ENCODE peak calls at places on chromosomes 7 and 10, in nine cellular contexts. M is breast epithelium, F is trophoblast cell, N is BJ, W is GM23248, S is AG04450, Z is mesenchymal stem cell, V is RWPE2, L is hepatocyte. T is an unnamed sample.

GRCh38 chr7:33411000-33411399 is 281.6 kb downstream of the BBS9 start:
- DNase-seq in W (no peak), N (no peak), V (no peak), F (no peak), L (no peak), S (no peak), Z (no peak), M (no peak), T (no peak)

GRCh38 chr7:148962823-148963582 is 65.3 kb downstream of the PDIA4 start:
- DNase-seq in V (no peak), L (peak), S (peak), W (peak), Z (peak), N (no peak), M (no peak), F (peak), T (no peak)

GRCh38 chr7:72286486-72286885 is 125.7 kb downstream of the CALN1 start:
- DNase-seq in W (no peak), Z (no peak), L (no peak), V (no peak), F (no peak), M (no peak), N (no peak), S (no peak), T (no peak)

GRCh38 chr10:79069325-79070090 is 742 bp downstream of the ZMIZ1 start:
- DNase-seq in W (peak), M (no peak), V (no peak), Z (peak), S (no peak), L (peak), N (no peak), F (peak), T (no peak)

GRCh38 chr10:117860135-117860534 is 186.6 kb downstream of the RAB11FIP2 start:
- DNase-seq in W (peak), V (no peak), S (no peak), Z (no peak), F (no peak), N (no peak), L (no peak), M (no peak), T (no peak)

GRCh38 chr10:126169899-126170298 is 218.4 kb downstream of the ADAM12 start:
- DNase-seq in S (no peak), M (no peak), L (no peak), Z (no peak), V (no peak), W (no peak), F (no peak), N (no peak), T (no peak)

GRCh38 chr7:35717013-35717412 is 22.1 kb upstream of the HERPUD2 start:
- DNase-seq in Z (no peak), S (no peak), L (no peak), V (no peak), W (no peak), F (no peak), N (no peak), M (no peak), T (no peak)

GRCh38 chr10:113300628-113301027 is 252.2 kb upstream of the HABP2 start:
- DNase-seq in S (no peak), W (no peak), N (no peak), Z (no peak), V (no peak), M (no peak), F (no peak), L (no peak), T (no peak)

GRCh38 chr7:151798851-151799428 is 78.0 kb downstream of the PRKAG2 start:
- DNase-seq in N (no peak), L (no peak), V (no peak), Z (no peak), S (no peak), F (peak), W (peak), M (no peak), T (no peak)

GRCh38 chr10:113493195-113493594 is 59.7 kb upstream of the HABP2 start:
- DNase-seq in F (peak), V (no peak), Z (no peak), S (no peak), M (no peak), N (peak), W (peak), L (no peak), T (no peak)

GRCh38 chr10:102118867-102119266 is 1.3 kb downstream of the LDB1 start:
- DNase-seq in M (no peak), W (peak), N (no peak), Z (peak), F (no peak), V (no peak), S (no peak), L (no peak), T (no peak)

GRCh38 chr10:75650648-75651047 is 219.2 kb downstream of the LRMDA start:
- DNase-seq in V (no peak), W (no peak), S (no peak), F (no peak), Z (no peak), N (no peak), M (no peak), L (no peak), T (no peak)

GRCh38 chr7:65722361-65722792 is 150.5 kb upstream of the VKORC1L1 start:
- DNase-seq in F (peak), N (no peak), L (peak), W (peak), M (peak), V (no peak), Z (peak), S (no peak), T (no peak)

GRCh38 chr7:47088329-47089067 is 493.4 kb downstream of the TNS3 start:
- DNase-seq in L (peak), Z (peak), F (peak), M (no peak), S (no peak), N (no peak), V (no peak), W (peak), T (no peak)

GRCh38 chr7:121139427-121139826 is 150.9 kb downstream of the CPED1 start:
- DNase-seq in Z (no peak), N (no peak), V (no peak), M (no peak), S (no peak), F (no peak), L (no peak), W (no peak), T (no peak)

GRCh38 chr7:1466524-1467271 is 7.4 kb upstream of the MICALL2 start:
- DNase-seq in M (no peak), L (peak), F (peak), S (no peak), Z (peak), N (peak), V (no peak), W (peak), T (no peak)

GRCh38 chr7:29443552-29443951 is 120.1 kb upstream of the PRR15 start:
- DNase-seq in N (no peak), W (no peak), M (no peak), V (no peak), F (no peak), L (no peak), S (no peak), Z (no peak), T (no peak)

GRCh38 chr7:128799451-128799850 is 7.7 kb downstream of the CCDC136 start:
- DNase-seq in F (no peak), Z (no peak), M (no peak), L (no peak), N (no peak), W (no peak), V (no peak), S (no peak), T (no peak)

DNA sequence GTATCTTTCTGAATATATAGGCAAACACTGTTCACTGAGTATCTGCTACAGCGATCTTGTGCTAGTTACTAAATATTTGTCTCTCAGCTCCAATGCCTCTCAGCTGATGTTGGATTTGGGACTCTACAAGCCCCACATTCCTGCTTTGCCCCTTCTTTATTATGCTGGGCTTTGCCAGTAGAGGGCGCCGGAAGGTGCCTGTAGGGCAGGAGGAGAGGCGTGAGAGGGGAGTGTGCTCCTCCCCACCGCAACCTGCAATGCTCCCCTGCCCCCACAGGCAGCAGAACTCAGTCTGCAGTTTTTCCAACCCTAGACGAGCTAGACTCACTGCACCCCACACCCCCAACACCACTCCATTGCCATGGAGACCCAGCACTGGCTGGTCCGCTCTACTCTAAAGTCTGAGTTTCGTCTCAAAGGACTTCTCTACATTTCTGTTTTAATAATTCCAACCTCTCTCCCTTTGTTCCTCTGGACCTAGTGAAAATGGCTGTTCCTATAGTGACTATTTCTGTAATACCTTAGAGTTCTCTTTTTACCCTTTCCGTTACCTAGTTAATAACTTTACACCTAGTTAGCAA is 337.6 kb downstream of the CCSER2 start:
- DNase-seq in N (no peak), W (no peak), V (no peak), S (no peak), M (no peak), F (peak), L (peak), Z (no peak), T (no peak)
- H3K4me3 ChIP-seq in N (no peak), W (no peak), V (no peak), S (no peak), M (no peak), F (no peak), L (no peak), Z (no peak), T (no peak)

GRCh38 chr7:6536262-6536770 is 14.9 kb downstream of the GRID2IP start:
- DNase-seq in N (no peak), M (no peak), V (no peak), Z (no peak), F (no peak), S (no peak), L (no peak), W (no peak), T (no peak)
- H3K4me3 ChIP-seq in N (no peak), M (peak), V (peak), Z (no peak), F (peak), S (no peak), L (no peak), W (no peak), T (peak)

GRCh38 chr7:150453892-150454291 is 3.5 kb downstream of the GIMAP8 start:
- DNase-seq in Z (no peak), L (no peak), N (no peak), F (no peak), S (no peak), M (no peak), W (no peak), V (no peak), T (no peak)

GRCh38 chr7:150451833-150452431 is 1.5 kb downstream of the GIMAP8 start:
- DNase-seq in W (no peak), L (no peak), Z (no peak), M (no peak), N (no peak), F (no peak), V (no peak), S (no peak), T (no peak)

GRCh38 chr7:150450491-150450992 is at the start of gene GIMAP8:
- DNase-seq in S (no peak), M (no peak), Z (no peak), N (no peak), L (no peak), F (peak), W (no peak), V (no peak), T (peak)

GRCh38 chr7:150451097-150451793 is 815 bp downstream of the GIMAP8 start:
- DNase-seq in V (no peak), N (no peak), F (no peak), M (no peak), Z (no peak), W (no peak), L (no peak), S (no peak), T (no peak)

GRCh38 chr7:150453186-150453585 is 2.8 kb downstream of the GIMAP8 start:
- DNase-seq in F (no peak), M (no peak), W (no peak), S (no peak), N (no peak), V (no peak), L (no peak), Z (no peak), T (no peak)
- H3K4me3 ChIP-seq in F (no peak), M (peak), W (no peak), S (no peak), N (no peak), V (no peak), L (no peak), Z (no peak), T (peak)

DNA sequence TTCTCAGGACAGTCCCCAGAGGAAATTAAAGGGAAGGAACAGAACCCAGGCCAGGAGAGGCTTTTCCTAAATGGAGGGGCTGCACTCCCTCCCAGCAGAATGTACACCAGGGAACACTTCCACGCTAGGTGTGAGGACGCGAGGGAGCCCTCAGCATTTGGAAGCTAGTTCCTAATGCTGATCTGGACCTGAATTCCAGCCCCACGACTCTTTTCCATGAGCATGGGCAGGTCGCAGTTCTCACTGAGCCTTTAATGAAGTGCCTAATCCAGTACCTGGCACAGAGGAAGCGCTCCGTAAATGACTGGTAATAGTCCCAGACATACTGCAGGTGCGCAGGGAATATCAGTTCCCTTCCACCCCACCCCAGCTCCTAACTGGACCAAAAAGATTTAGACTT is 1.1 kb downstream of the ALOX5 start:
- DNase-seq in Z (no peak), W (no peak), V (no peak), M (no peak), N (no peak), S (no peak), L (no peak), F (no peak), T (no peak)
- H3K4me3 ChIP-seq in Z (no peak), W (no peak), V (no peak), M (peak), N (no peak), S (no peak), L (no peak), F (no peak), T (peak)

GRCh38 chr7:156516791-156517378 is 123.7 kb upstream of the RNF32 start:
- DNase-seq in S (no peak), N (no peak), Z (no peak), F (no peak), M (no peak), L (no peak), W (no peak), V (no peak), T (no peak)

GRCh38 chr7:156518466-156518865 is 122.1 kb upstream of the RNF32 start:
- DNase-seq in N (no peak), F (no peak), Z (no peak), S (no peak), L (no peak), M (no peak), W (no peak), V (no peak), T (no peak)

GRCh38 chr7:156519070-156519469 is 121.5 kb upstream of the RNF32 start:
- DNase-seq in S (no peak), Z (no peak), M (no peak), V (no peak), F (no peak), N (no peak), W (no peak), L (no peak), T (no peak)

GRCh38 chr7:156514851-156515250 is 125.7 kb upstream of the RNF32 start:
- DNase-seq in S (no peak), F (no peak), M (no peak), V (no peak), L (no peak), W (no peak), N (no peak), Z (no peak), T (no peak)

GRCh38 chr7:156515911-156516790 is 124.4 kb upstream of the RNF32 start:
- DNase-seq in W (no peak), L (peak), F (peak), N (no peak), S (no peak), Z (no peak), M (no peak), V (no peak), T (no peak)
- H3K4me3 ChIP-seq in W (no peak), L (no peak), F (peak), N (no peak), S (no peak), Z (no peak), M (no peak), V (no peak), T (no peak)

GRCh38 chr10:114974625-114975421 is 36.8 kb downstream of the TRUB1 start:
- DNase-seq in N (no peak), M (no peak), Z (no peak), S (no peak), W (no peak), V (no peak), F (no peak), L (no peak), T (no peak)
- H3K4me3 ChIP-seq in N (no peak), M (no peak), Z (no peak), S (no peak), W (no peak), V (no peak), F (no peak), L (no peak), T (no peak)

GRCh38 chr10:67533376-67533775 is 162.6 kb downstream of the CTNNA3 start:
- DNase-seq in L (no peak), V (no peak), N (no peak), S (no peak), W (no peak), F (no peak), Z (no peak), M (no peak), T (no peak)

GRCh38 chr10:67539312-67539711 is 156.7 kb downstream of the CTNNA3 start:
- DNase-seq in S (no peak), L (peak), N (no peak), W (no peak), F (no peak), V (no peak), Z (no peak), M (no peak), T (no peak)
- H3K4me3 ChIP-seq in S (no peak), L (no peak), N (no peak), W (no peak), F (no peak), V (no peak), Z (no peak), M (no peak), T (no peak)

DNA sequence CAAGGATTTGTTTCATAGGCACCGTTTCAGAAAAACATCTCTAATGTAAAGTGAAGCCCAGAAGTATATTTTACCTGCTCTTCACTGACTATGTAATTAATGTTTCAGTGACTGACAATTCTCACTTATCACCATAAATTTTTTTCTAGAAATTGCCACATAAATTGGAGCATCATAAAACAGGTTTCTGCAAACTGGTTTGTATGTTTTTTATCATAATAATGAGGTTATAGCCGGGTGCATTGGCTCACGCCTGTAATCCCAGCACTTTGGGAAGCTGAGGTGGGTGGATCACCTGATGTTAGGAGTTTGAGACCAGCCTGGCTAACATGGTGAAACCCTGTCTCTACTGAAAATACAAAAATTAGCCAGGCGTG is 39.4 kb downstream of the SYPL1 start:
- DNase-seq in S (no peak), F (peak), M (no peak), Z (no peak), N (no peak), L (no peak), W (no peak), V (no peak), T (no peak)
- H3K4me3 ChIP-seq in S (no peak), F (no peak), M (no peak), Z (no peak), N (no peak), L (no peak), W (no peak), V (no peak), T (no peak)

DNA sequence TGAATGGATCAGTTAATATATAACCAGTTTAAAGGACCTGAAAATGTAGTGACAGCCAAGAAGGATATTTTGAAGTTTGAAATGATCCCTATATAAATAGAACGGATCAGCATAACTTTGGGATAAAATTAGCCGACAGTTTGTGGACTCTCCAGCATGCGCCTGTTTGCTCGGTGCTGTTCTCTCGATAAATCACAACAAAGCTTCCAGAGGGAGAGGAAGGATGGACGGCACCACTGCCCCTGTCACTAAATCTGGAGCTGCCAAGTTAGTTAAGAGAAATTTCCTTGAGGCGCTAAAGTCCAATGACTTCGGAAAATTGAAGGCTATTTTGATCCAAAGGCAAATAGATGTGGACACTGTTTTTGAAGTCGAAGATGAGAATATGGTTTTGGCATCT is at the start of gene ASB4:
- DNase-seq in Z (no peak), V (no peak), S (no peak), N (no peak), L (no peak), F (no peak), W (no peak), M (no peak), T (no peak)
- H3K4me3 ChIP-seq in Z (no peak), V (no peak), S (no peak), N (no peak), L (no peak), F (no peak), W (no peak), M (no peak), T (no peak)